ENCODE peak calls at places on chromosomes 11 and 22, in ten cellular contexts. A is adrenal gland; X is IMR-90; G is gastrocnemius medialis; Q is heart right ventricle; J is CD8-positive, alpha-beta memory T cell; S is right atrium auricular region; D is endothelial cell of umbilical vein; O is SJSA1; Z is upper lobe of right lung. W is an unnamed sample. For H3K4me1 and H3K27me3, the result is how much of the 10 kb centered on the place peaks cover.

GRCh38 chr11:2990617-2991476 is 1.3 kb downstream of the NAP1L4 start:
- DNase-seq in S (no peak), D (peak), O (no peak), G (no peak), A (no peak), Q (no peak), Z (no peak), X (no peak), J (no peak), W (no peak)

GRCh38 chr11:68010058-68011041 is at the start of gene ALDH3B1:
- DNase-seq in A (peak), X (peak), S (peak), Q (peak), O (peak), J (no peak), G (peak), D (peak), Z (peak), W (peak)

GRCh38 chr11:72832301-72833082 is 18.3 kb downstream of the ATG16L2 start:
- DNase-seq in X (no peak), D (no peak), O (no peak), J (no peak), Z (no peak), S (no peak), G (no peak), A (no peak), Q (no peak), W (no peak)

GRCh38 chr22:11616811-11617210 is 3911.2 kb upstream of the OR11H1 start:
- DNase-seq in X (no peak), A (no peak), G (no peak), J (no peak), D (no peak), O (no peak), Z (no peak), Q (no peak), S (no peak), W (no peak)

GRCh38 chr11:77470504-77470903 is 3.4 kb downstream of the PAK1 start:
- DNase-seq in Q (no peak), O (no peak), S (no peak), J (no peak), A (no peak), Z (no peak), D (no peak), G (no peak), X (no peak), W (no peak)

GRCh38 chr11:128552783-128553661 is 34.3 kb downstream of the ETS1 start:
- DNase-seq in O (no peak), D (no peak), S (no peak), A (no peak), G (no peak), Q (no peak), X (peak), J (no peak), Z (no peak), W (no peak)

GRCh38 chr11:121696177-121696863 is 243.6 kb upstream of the SORL1-AS1 start:
- DNase-seq in J (no peak), Q (peak), O (peak), G (no peak), D (no peak), A (no peak), Z (no peak), X (no peak), S (no peak), W (peak)

GRCh38 chr22:20567371-20567847 is 60.0 kb downstream of the MED15 start:
- DNase-seq in Z (no peak), O (no peak), X (peak), D (no peak), S (no peak), G (no peak), Q (no peak), J (no peak), A (no peak), W (no peak)

GRCh38 chr11:66264893-66265292 is 3.5 kb upstream of the RAB1B start:
- DNase-seq in Q (no peak), J (no peak), X (no peak), A (no peak), G (no peak), Z (no peak), S (no peak), D (no peak), O (peak), W (no peak)

GRCh38 chr11:64885367-64886286 is 7.2 kb upstream of the EHD1 start:
- DNase-seq in G (no peak), Z (no peak), A (no peak), X (peak), S (no peak), D (peak), Q (no peak), O (no peak), J (no peak), W (no peak)

GRCh38 chr11:16148301-16148787 is 208.0 kb downstream of the SOX6 start:
- DNase-seq in A (no peak), O (peak), G (no peak), D (peak), J (no peak), Z (no peak), S (no peak), Q (peak), X (no peak), W (peak)

GRCh38 chr11:61577383-61578118 is 3.3 kb downstream of the SYT7 start:
- DNase-seq in A (no peak), J (no peak), Q (peak), X (no peak), D (no peak), G (no peak), O (no peak), Z (no peak), S (no peak), W (peak)

DNA sequence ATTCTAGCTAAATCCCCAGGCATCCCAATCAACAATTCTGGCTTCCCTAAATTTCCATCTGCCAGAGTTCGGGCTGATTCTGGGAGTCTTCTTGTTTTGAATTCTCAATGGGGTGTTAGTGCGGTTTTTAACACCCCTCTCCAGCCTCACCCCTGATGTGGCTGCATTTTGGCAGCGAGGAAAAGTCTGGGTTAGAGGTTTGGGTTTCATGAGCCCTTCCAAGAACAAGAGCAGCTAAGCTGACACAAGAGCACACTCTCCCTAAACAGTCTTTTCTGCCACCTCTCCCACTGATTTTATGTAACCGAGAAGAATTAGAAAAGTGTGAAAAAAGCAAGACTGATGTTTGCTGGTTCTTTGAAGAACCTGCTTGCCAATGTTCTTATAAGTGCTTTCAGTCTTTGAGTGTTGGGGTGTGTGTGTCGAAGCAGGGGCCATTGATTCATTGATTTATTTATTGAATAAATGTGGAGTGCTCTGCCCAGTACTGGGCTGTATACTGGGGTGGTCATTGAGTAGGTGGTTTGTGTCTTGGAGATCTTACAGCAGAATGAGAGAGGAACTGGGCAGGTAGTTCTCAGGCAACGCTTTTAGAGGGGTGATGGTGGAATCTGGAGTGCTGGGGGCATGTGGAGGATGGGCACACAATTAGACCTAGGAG is 101.5 kb downstream of the TRAF6 start:
- DNase-seq in G (no peak), D (no peak), Z (no peak), O (no peak), S (no peak), A (no peak), X (no peak), J (no peak), Q (no peak), W (no peak)
- H3K4me1 ChIP-seq in G (under half), D (under half), Z (under half), O (half or more), S (under half), A (under half), X (under half), J (under half), Q (half or more), W (under half)

GRCh38 chr11:11454671-11455223 is 101.7 kb upstream of the CSNK2A3 start:
- DNase-seq in D (no peak), J (no peak), G (no peak), S (no peak), A (no peak), Q (no peak), X (no peak), O (no peak), Z (no peak), W (no peak)
- H3K27me3 ChIP-seq in D (under half), J (under half), G (under half), S (under half), A (under half), Q (under half), X (under half), O (under half), Z (under half), W (under half)

DNA sequence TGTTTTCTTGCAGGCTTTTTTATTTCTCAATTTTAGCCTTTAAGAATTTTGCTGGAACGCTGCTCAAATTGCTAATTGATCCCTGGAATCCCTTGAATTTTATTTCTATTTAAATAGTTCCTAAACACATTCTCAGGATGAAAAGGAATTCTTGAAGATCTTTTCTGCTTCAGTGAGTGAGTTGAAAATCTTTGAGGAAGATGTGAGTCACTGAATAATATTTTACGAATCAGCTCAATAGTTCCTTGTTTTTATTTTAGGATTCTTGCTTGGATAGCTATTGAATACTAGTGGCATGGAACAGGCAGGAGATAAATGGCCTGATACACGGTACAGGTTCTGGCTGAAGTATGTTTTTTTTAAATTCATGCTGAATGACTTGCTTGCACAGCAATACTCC is 194.6 kb upstream of the CCDC90B start:
- DNase-seq in J (no peak), S (no peak), Z (no peak), G (no peak), O (no peak), D (no peak), X (no peak), Q (no peak), A (no peak), W (no peak)
- H3K4me3 ChIP-seq in J (no peak), S (no peak), Z (no peak), G (no peak), O (no peak), D (no peak), X (no peak), Q (no peak), A (no peak), W (no peak)

DNA sequence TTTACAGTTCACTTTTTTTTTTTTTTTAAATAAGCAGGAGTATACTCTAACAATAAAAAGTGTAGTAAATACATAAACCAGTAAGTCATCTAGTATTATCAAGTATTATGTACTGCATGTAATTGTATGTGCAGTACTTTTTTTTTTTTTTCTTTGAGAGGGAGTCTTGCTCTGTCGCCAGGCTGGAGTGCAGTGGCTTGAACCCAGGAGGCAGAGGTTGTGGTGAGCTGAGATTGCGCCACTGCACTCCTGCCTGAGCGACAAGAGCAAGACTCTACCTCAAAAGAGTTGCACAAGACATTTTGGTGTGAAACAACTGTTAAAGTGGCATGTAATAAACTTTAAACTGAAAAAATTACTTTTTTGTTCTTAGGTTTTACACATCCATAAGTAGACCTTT is 16.7 kb downstream of the BCL2L13 start:
- DNase-seq in J (no peak), Z (peak), X (no peak), Q (no peak), O (no peak), D (no peak), A (no peak), G (no peak), S (no peak), W (no peak)
- H3K4me1 ChIP-seq in J (under half), Z (under half), X (under half), Q (under half), O (under half), D (under half), A (under half), G (under half), S (under half), W (under half)

DNA sequence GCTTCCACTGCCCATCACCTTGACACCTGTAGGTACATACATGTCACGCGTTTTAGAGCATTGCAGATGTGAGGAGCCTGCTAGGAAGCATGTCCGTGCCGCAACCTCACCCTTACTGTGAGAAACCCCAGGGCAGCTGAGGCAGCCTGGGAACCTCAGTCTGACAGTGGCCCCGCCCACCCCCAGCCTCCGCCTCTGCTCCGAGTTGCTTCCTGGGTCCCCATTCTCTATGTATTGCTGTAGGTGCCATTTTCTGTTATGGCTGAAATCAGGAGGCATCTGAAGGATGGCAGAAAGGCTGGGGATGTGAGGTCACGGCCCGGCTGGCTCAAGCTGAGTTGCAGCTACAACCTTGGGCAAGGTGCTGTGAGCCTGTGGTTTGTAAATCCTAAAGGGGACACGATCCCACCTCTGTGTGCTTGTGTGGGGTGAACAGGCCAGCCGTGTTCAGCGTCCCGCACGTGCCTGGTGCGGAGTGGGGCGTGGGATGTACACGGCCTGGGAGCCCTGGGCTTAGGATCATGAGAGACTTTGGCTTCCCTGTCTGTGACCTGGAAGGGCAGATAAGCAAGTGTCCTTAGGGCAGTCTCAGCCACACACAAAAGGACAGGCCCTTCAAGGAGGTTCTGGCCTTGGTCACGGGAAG is 102.7 kb downstream of the PHF21B start:
- DNase-seq in S (no peak), D (no peak), X (no peak), Z (no peak), A (no peak), G (no peak), Q (no peak), J (no peak), O (no peak), W (no peak)
- H3K27me3 ChIP-seq in S (under half), D (under half), X (under half), Z (under half), A (under half), G (under half), Q (under half), J (under half), O (under half), W (under half)

GRCh38 chr11:18705651-18706281 is 7.2 kb downstream of the TMEM86A start:
- DNase-seq in A (peak), O (no peak), G (no peak), S (peak), X (no peak), D (peak), Z (peak), Q (no peak), J (peak), W (peak)
- H3K4me3 ChIP-seq in A (peak), O (peak), G (peak), S (peak), X (peak), D (peak), Z (peak), Q (peak), J (peak), W (no peak)

DNA sequence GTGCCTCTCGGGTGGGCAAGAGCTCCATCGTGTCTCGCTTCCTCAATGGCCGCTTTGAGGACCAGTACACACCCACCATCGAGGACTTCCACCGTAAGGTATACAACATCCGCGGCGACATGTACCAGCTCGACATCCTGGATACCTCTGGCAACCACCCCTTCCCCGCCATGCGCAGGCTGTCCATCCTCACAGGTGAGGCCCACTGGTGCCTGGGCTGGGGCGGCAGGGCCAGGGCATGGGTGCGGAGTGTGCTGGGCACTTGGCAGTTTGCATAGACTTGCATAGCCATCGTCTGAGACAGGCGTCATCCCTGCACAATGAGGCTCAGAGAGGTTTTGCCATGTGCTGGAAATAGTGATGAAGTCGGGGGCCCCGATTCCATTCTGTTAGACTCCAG is 6.3 kb downstream of the RASD2 start:
- DNase-seq in Q (no peak), D (no peak), X (no peak), Z (no peak), S (no peak), O (no peak), G (no peak), J (no peak), A (no peak), W (no peak)
- H3K4me1 ChIP-seq in Q (under half), D (under half), X (under half), Z (under half), S (under half), O (under half), G (under half), J (under half), A (under half), W (under half)

GRCh38 chr11:44725016-44725651 is 1.6 kb upstream of the TSPAN18 start:
- DNase-seq in G (no peak), O (no peak), X (no peak), J (no peak), S (no peak), Z (no peak), D (no peak), Q (no peak), A (no peak), W (peak)

GRCh38 chr11:44727373-44728084 is 767 bp downstream of the TSPAN18 start:
- DNase-seq in O (peak), Q (peak), S (peak), G (peak), X (peak), A (peak), J (peak), D (peak), Z (peak), W (peak)

GRCh38 chr11:44727114-44727372 is 281 bp downstream of the TSPAN18 start:
- DNase-seq in G (no peak), X (no peak), J (no peak), Q (no peak), O (no peak), A (no peak), S (no peak), D (no peak), Z (no peak), W (no peak)

GRCh38 chr11:44728085-44728410 is 1.3 kb downstream of the TSPAN18 start:
- DNase-seq in Z (no peak), O (no peak), D (no peak), J (no peak), Q (no peak), X (no peak), A (no peak), G (no peak), S (no peak), W (no peak)

GRCh38 chr11:44726278-44727113 is at the start of gene TSPAN18:
- DNase-seq in X (no peak), Z (no peak), G (no peak), D (no peak), S (no peak), J (peak), Q (peak), A (no peak), O (no peak), W (peak)
- H3K27me3 ChIP-seq in X (half or more), Z (under half), G (under half), D (under half), S (under half), J (under half), Q (under half), A (under half), O (half or more), W (under half)

GRCh38 chr11:47182380-47182779 is 3.9 kb downstream of the PACSIN3 start:
- DNase-seq in Q (no peak), D (no peak), Z (no peak), A (no peak), O (no peak), X (no peak), J (no peak), S (no peak), G (peak), W (no peak)
- H3K4me3 ChIP-seq in Q (no peak), D (no peak), Z (no peak), A (no peak), O (no peak), X (no peak), J (no peak), S (peak), G (peak), W (no peak)

W was measured in SJCRH30.